ENCODE peak calls at places on chromosomes 7 and 10, in eight cellular contexts. Z is thyroid gland, J is Peyer's patch, E is A549, W is HCT116, K is K562, M is sigmoid colon, O is tibial nerve. H is an unnamed sample. For H3K9me3 and H3K4me1, the result is how much of the 10 kb centered on the place peaks cover.

GRCh38 chr10:659710-660141 is 29.7 kb downstream of the DIP2C start:
- DNase-seq in Z (no peak), J (no peak), E (no peak), W (no peak), K (no peak), M (peak), O (no peak), H (no peak)

GRCh38 chr7:82859106-82859850 is 303.4 kb downstream of the PCLO start:
- DNase-seq in Z (no peak), J (no peak), E (no peak), W (no peak), K (no peak), M (no peak), O (no peak), H (no peak)

GRCh38 chr7:23594879-23595604 is 2.1 kb upstream of the CCDC126 start:
- DNase-seq in Z (no peak), J (no peak), E (no peak), W (peak), K (no peak), M (no peak), O (no peak), H (no peak)

GRCh38 chr10:116708386-116708785 is 34.0 kb downstream of the HSPA12A start:
- DNase-seq in Z (peak), J (no peak), E (no peak), W (no peak), K (no peak), M (no peak), O (no peak), H (no peak)

GRCh38 chr10:52353960-52354394 is 39.9 kb downstream of the DKK1 start:
- DNase-seq in Z (no peak), J (no peak), E (no peak), W (no peak), K (no peak), M (no peak), O (no peak), H (no peak)

GRCh38 chr10:110496553-110497437 is 912 bp upstream of the DUSP5 start:
- DNase-seq in Z (no peak), J (no peak), E (no peak), W (no peak), K (no peak), M (no peak), O (no peak), H (no peak)

GRCh38 chr10:48605786-48606529 is 1.1 kb upstream of the ARHGAP22 start:
- DNase-seq in Z (no peak), J (no peak), E (no peak), W (no peak), K (no peak), M (peak), O (no peak), H (no peak)

GRCh38 chr10:77111611-77112550 is 525.7 kb downstream of the KCNMA1 start:
- DNase-seq in Z (no peak), J (no peak), E (peak), W (peak), K (peak), M (no peak), O (no peak), H (no peak)

GRCh38 chr7:84686373-84686772 is 491.8 kb upstream of the SEMA3A start:
- DNase-seq in Z (no peak), J (no peak), E (no peak), W (no peak), K (no peak), M (no peak), O (no peak), H (no peak)

GRCh38 chr7:44750921-44751571 is 2.4 kb downstream of the ZMIZ2 start:
- DNase-seq in Z (peak), J (peak), E (no peak), W (no peak), K (no peak), M (no peak), O (no peak), H (no peak)

GRCh38 chr7:55260671-55261385 is 104.3 kb upstream of the LANCL2 start:
- DNase-seq in Z (no peak), J (no peak), E (no peak), W (no peak), K (no peak), M (no peak), O (no peak), H (no peak)

GRCh38 chr10:113273877-113274829 is 278.7 kb upstream of the HABP2 start:
- DNase-seq in Z (no peak), J (no peak), E (no peak), W (no peak), K (no peak), M (no peak), O (no peak), H (no peak)

GRCh38 chr10:79904671-79905321 is 44.1 kb downstream of the SFTPD start:
- DNase-seq in Z (peak), J (peak), E (no peak), W (peak), K (peak), M (peak), O (peak), H (peak)

GRCh38 chr7:98617051-98617959 is at the start of gene NPTX2:
- DNase-seq in Z (no peak), J (peak), E (no peak), W (no peak), K (no peak), M (no peak), O (no peak), H (peak)

GRCh38 chr10:103982639-103983038 is 15.7 kb downstream of the SLK start:
- DNase-seq in Z (no peak), J (no peak), E (no peak), W (peak), K (no peak), M (no peak), O (no peak), H (no peak)

GRCh38 chr7:151875862-151876111 is 1.1 kb downstream of the PRKAG2 start:
- DNase-seq in Z (no peak), J (no peak), E (peak), W (no peak), K (no peak), M (no peak), O (no peak), H (no peak)

GRCh38 chr7:47677664-47678063 is 95.8 kb upstream of the TNS3 start:
- DNase-seq in Z (no peak), J (no peak), E (no peak), W (no peak), K (no peak), M (no peak), O (no peak), H (no peak)

GRCh38 chr7:63205136-63205535 is 793.5 kb upstream of the ZNF722 start:
- DNase-seq in Z (no peak), J (no peak), E (no peak), W (no peak), K (no peak), M (no peak), O (no peak), H (no peak)
- H3K9me3 ChIP-seq in Z (under half), J (under half), E (under half), W (under half), K (under half), M (under half), O (under half), H (under half)

GRCh38 chr7:1062296-1063294 is 18.2 kb downstream of the GPR146 start:
- DNase-seq in Z (no peak), J (no peak), E (no peak), W (no peak), K (no peak), M (no peak), O (no peak), H (no peak)
- TF ChIP-seq POLR2A in Z (no peak), J (no peak), E (no peak), W (no peak), K (no peak), M (no peak), O (no peak), H (no peak)

DNA sequence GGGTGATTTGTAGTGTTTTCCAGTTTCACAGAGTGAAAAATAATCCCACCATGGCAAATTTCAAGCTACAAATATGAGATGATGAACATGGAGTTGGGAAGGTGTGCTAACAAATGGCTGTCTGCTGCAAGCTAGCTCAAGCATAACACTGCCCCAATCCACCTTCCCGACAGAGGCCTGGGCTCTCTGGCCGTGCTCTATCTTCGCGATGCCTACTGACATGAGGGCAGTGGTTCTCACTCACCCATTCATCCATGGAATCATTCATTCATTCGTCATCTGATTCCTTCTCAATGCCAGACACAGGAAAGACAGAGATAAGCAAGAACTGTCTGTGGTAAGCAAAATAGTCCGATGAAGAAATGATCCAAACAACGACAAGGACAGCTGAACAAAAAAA is 65.4 kb downstream of the ZNF467 start:
- DNase-seq in Z (no peak), J (no peak), E (no peak), W (no peak), K (peak), M (no peak), O (no peak), H (no peak)
- H3K4me1 ChIP-seq in Z (under half), J (under half), E (under half), W (under half), K (under half), M (under half), O (under half), H (under half)

DNA sequence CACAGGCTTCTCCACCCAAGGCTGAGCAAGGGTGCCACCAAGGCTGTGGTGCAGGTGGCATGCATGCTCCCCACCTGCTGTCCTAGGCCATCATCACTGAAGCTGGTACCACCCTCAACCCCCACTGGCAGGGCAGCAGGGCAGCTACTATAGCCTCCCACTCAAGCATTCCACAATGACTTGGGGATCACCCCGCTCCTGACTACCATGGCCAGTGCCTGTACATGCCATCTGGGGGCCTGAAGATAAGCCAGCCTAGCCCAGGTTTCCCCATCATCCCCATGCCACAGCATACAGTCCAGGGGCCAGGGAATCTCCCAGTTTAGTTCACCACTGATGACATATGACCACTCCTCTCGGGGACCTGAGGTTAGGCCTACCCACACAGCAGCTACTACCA is 510.9 kb upstream of the LRRTM3 start:
- DNase-seq in Z (no peak), J (no peak), E (no peak), W (no peak), K (no peak), M (no peak), O (no peak), H (no peak)
- H3K9me3 ChIP-seq in Z (under half), J (under half), E (under half), W (under half), K (under half), M (under half), O (under half), H (under half)

GRCh38 chr7:37770813-37771212 is 77.6 kb upstream of the NME8 start:
- DNase-seq in Z (no peak), J (no peak), E (no peak), W (no peak), K (no peak), M (no peak), O (no peak), H (no peak)

GRCh38 chr7:37771342-37771741 is 77.1 kb upstream of the NME8 start:
- DNase-seq in Z (no peak), J (no peak), E (no peak), W (no peak), K (no peak), M (no peak), O (no peak), H (no peak)

GRCh38 chr7:37765872-37766525 is 82.4 kb upstream of the NME8 start:
- DNase-seq in Z (no peak), J (no peak), E (no peak), W (no peak), K (no peak), M (no peak), O (no peak), H (no peak)
- TF ChIP-seq POLR2A in Z (no peak), J (no peak), E (no peak), W (no peak), K (no peak), M (no peak), O (no peak), H (no peak)

GRCh38 chr7:101795461-101795860 is 22.0 kb upstream of the CUX1 start:
- DNase-seq in Z (no peak), J (no peak), E (no peak), W (no peak), K (no peak), M (no peak), O (no peak), H (no peak)
- H3K4me1 ChIP-seq in Z (under half), J (under half), E (under half), W (under half), K (under half), M (under half), O (under half), H (under half)

GRCh38 chr7:155184923-155185322 is 112.8 kb upstream of the INSIG1 start:
- DNase-seq in Z (no peak), J (no peak), E (no peak), W (no peak), K (no peak), M (no peak), O (no peak), H (no peak)

GRCh38 chr7:155178096-155178495 is 108.0 kb downstream of the HTR5A start:
- DNase-seq in Z (no peak), J (no peak), E (no peak), W (no peak), K (no peak), M (no peak), O (no peak), H (no peak)

GRCh38 chr7:155181768-155182167 is 111.6 kb downstream of the HTR5A start:
- DNase-seq in Z (no peak), J (no peak), E (no peak), W (no peak), K (no peak), M (no peak), O (no peak), H (no peak)

GRCh38 chr7:155183655-155184054 is 113.5 kb downstream of the HTR5A start:
- DNase-seq in Z (no peak), J (no peak), E (no peak), W (no peak), K (no peak), M (no peak), O (no peak), H (no peak)

DNA sequence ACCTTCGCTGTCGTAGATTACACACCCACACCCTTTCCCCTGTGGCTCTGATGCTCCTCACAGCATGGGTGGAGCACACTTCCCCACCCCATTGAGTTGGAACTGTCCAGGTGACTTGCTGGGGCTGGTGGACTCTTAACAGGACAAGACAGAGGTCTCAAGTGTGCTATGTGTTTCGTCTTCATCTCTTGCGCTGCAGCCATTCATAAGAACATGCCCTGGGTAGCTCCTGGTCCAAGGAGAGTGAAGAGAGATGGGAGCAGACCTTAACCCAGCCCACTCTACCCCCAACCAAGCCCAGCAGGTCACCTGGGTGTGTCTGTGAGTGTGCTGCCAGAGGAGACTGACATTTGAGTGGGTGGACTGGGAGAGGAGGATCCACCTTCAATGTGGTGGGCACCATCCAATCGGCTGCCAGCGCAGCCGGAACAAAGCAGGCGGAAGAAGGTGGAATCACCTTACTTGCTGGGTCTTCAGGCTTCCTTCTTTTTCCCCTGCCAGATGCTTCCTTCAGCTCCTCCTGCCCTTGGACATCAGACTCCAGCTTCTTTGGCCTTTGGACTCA is 112.4 kb downstream of the HTR5A start:
- DNase-seq in Z (no peak), J (no peak), E (no peak), W (no peak), K (no peak), M (no peak), O (no peak), H (no peak)
- H3K9me3 ChIP-seq in Z (under half), J (under half), E (under half), W (under half), K (under half), M (under half), O (under half), H (under half)

GRCh38 chr7:143387156-143387975 is 6.2 kb downstream of the ZYX start:
- DNase-seq in Z (no peak), J (peak), E (no peak), W (no peak), K (peak), M (peak), O (no peak), H (no peak)
- TF ChIP-seq POLR2A in Z (no peak), J (no peak), E (no peak), W (no peak), K (no peak), M (no peak), O (no peak), H (no peak)

H was measured in prostate gland.